ENCODE peak calls at places on chromosomes 1 and 21, in six cellular contexts. U is thoracic aorta, T is choroid plexus epithelial cell, D is psoas muscle, E is brain microvascular endothelial cell, W is iPS DF 6.9. A is an unnamed sample.

GRCh38 chr21:17371470-17371869 is 141.4 kb upstream of the CXADR start:
- DNase-seq in E (peak), W (no peak), T (peak), D (no peak), U (no peak), A (no peak)

GRCh38 chr1:152479792-152480595 is 30.6 kb upstream of the LCE5A start:
- DNase-seq in E (no peak), W (peak), T (peak), U (no peak), D (no peak), A (no peak)

GRCh38 chr1:200610846-200611245 is 9.7 kb downstream of the KIF14 start:
- DNase-seq in W (no peak), U (no peak), D (no peak), T (peak), E (no peak), A (no peak)

GRCh38 chr1:71753746-71754145 is 528.6 kb downstream of the NEGR1 start:
- DNase-seq in E (no peak), T (no peak), W (no peak), U (no peak), D (no peak), A (no peak)

GRCh38 chr1:9294910-9295636 is 2.4 kb downstream of the SPSB1 start:
- DNase-seq in T (peak), D (peak), W (no peak), U (no peak), E (peak), A (no peak)

GRCh38 chr1:52907068-52907811 is 14.3 kb downstream of the ECHDC2 start:
- DNase-seq in D (no peak), U (no peak), T (no peak), W (no peak), E (no peak), A (no peak)

GRCh38 chr1:198681247-198681646 is 42.4 kb downstream of the PTPRC start:
- DNase-seq in W (no peak), T (peak), U (no peak), D (no peak), E (peak), A (no peak)

GRCh38 chr1:89907669-89908293 is 86.9 kb downstream of the LRRC8D start:
- DNase-seq in E (peak), D (no peak), T (peak), U (no peak), W (no peak), A (no peak)

GRCh38 chr1:202058001-202058908 is 47.9 kb downstream of the ELF3 start:
- DNase-seq in T (peak), D (no peak), E (peak), U (no peak), W (no peak), A (no peak)

GRCh38 chr1:164668451-164668850 is 109.5 kb downstream of the PBX1 start:
- DNase-seq in T (no peak), W (no peak), U (no peak), E (no peak), D (no peak), A (no peak)

GRCh38 chr1:43853161-43853921 is 80.3 kb upstream of the ARTN start:
- DNase-seq in W (no peak), D (peak), U (no peak), T (peak), E (no peak), A (peak)

GRCh38 chr1:28248273-28249012 is 10.9 kb upstream of the SESN2 start:
- DNase-seq in D (peak), E (peak), T (peak), W (no peak), U (peak), A (no peak)

GRCh38 chr1:106278706-106279105 is 777.8 kb upstream of the PRMT6 start:
- DNase-seq in D (no peak), W (no peak), T (peak), U (no peak), E (peak), A (no peak)

GRCh38 chr1:77831976-77832695 is 52.7 kb downstream of the MIGA1 start:
- DNase-seq in T (peak), U (no peak), W (no peak), E (peak), D (no peak), A (peak)

GRCh38 chr1:6959491-6959890 is 174.2 kb downstream of the CAMTA1 start:
- DNase-seq in T (no peak), E (no peak), D (no peak), W (no peak), U (no peak), A (no peak)

GRCh38 chr1:27601321-27601770 is 2.6 kb downstream of the AHDC1 start:
- DNase-seq in D (no peak), T (no peak), E (no peak), W (no peak), U (no peak), A (no peak)

GRCh38 chr21:17529648-17530047 is 16.8 kb downstream of the CXADR start:
- DNase-seq in W (no peak), T (no peak), U (no peak), D (no peak), E (no peak), A (no peak)

GRCh38 chr1:236020359-236021000 is 44.4 kb downstream of the NID1 start:
- DNase-seq in U (no peak), D (no peak), W (no peak), T (peak), E (no peak), A (no peak)

GRCh38 chr1:230820568-230820967 is 47.8 kb downstream of the C1orf198 start:
- DNase-seq in W (no peak), D (no peak), E (no peak), U (no peak), T (no peak), A (no peak)

GRCh38 chr1:165900576-165901380 is 73.4 kb downstream of the UCK2 start:
- DNase-seq in T (peak), U (no peak), E (peak), W (no peak), D (no peak), A (no peak)

GRCh38 chr1:229058111-229058551 is 212.8 kb upstream of the RAB4A start:
- DNase-seq in T (no peak), E (no peak), D (no peak), W (no peak), U (no peak), A (no peak)

GRCh38 chr1:19349999-19350398 is 37.9 kb downstream of the SLC66A1 start:
- DNase-seq in W (no peak), E (no peak), U (no peak), T (no peak), D (no peak), A (no peak)

GRCh38 chr21:35375115-35375514 is 326.0 kb upstream of the RUNX1 start:
- DNase-seq in D (no peak), U (no peak), E (peak), T (peak), W (no peak), A (peak)

GRCh38 chr1:181423301-181423918 is 59.9 kb upstream of the CACNA1E start:
- DNase-seq in W (no peak), T (peak), E (peak), U (no peak), D (no peak), A (no peak)

GRCh38 chr21:45886610-45887026 is 95.0 kb upstream of the COL6A1 start:
- DNase-seq in U (no peak), W (no peak), D (peak), E (no peak), T (no peak), A (no peak)

GRCh38 chr1:15744122-15744679 is 1.9 kb downstream of the TMEM82 start:
- DNase-seq in W (no peak), E (no peak), T (no peak), U (no peak), D (no peak), A (no peak)

GRCh38 chr1:58968360-58968952 is 184.6 kb upstream of the JUN start:
- DNase-seq in U (peak), E (no peak), W (no peak), D (peak), T (peak), A (no peak)

GRCh38 chr1:203607169-203607873 is 19.3 kb upstream of the ATP2B4 start:
- DNase-seq in D (no peak), E (peak), T (peak), W (no peak), U (no peak), A (peak)

GRCh38 chr1:168509875-168510594 is 33.8 kb downstream of the XCL2 start:
- DNase-seq in W (no peak), D (no peak), T (no peak), U (no peak), E (no peak), A (no peak)

GRCh38 chr1:21955474-21956281 is 18.6 kb upstream of the HSPG2 start:
- DNase-seq in W (no peak), U (no peak), T (no peak), E (no peak), D (peak), A (no peak)

GRCh38 chr1:156815307-156815826 is 1.3 kb downstream of the SH2D2A start:
- DNase-seq in E (peak), D (peak), T (peak), W (no peak), U (peak), A (no peak)

GRCh38 chr1:25608488-25609178 is 8.0 kb upstream of the MAN1C1 start:
- DNase-seq in T (peak), D (peak), E (peak), W (no peak), U (peak), A (no peak)

GRCh38 chr1:235843458-235843857 is 23.2 kb downstream of the LYST start:
- DNase-seq in T (peak), E (peak), D (no peak), U (no peak), W (no peak), A (no peak)

GRCh38 chr1:78370356-78370755 is 120.4 kb upstream of the PTGFR start:
- DNase-seq in T (peak), E (peak), W (no peak), U (no peak), D (no peak), A (no peak)

GRCh38 chr1:228416217-228416971 is at the start of gene TRIM17:
- DNase-seq in W (peak), T (peak), D (no peak), E (no peak), U (no peak), A (no peak)

GRCh38 chr1:47924649-47925048 is 72.5 kb downstream of the TRABD2B start:
- DNase-seq in E (no peak), W (no peak), T (no peak), U (no peak), D (no peak), A (no peak)

DNA sequence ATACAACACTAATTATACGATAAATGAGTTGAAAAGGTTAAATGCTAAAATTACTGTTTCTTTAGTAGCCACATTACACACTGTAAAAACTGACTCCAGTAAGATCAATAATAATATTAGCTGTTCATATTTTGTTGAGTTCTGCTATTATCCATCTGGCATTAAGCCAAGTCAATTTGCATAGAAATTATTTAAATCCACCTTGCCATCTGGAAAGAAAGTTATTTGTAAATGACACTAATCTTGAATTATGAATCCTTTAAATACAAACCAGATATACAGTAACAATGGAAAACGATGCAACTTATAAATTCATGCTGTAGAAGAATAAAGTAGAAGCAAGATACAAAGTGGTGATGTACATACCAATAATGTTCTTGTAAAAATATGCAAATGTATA is 81.4 kb upstream of the BCL10 start:
- DNase-seq in W (no peak), U (no peak), E (no peak), T (no peak), D (no peak), A (no peak)
- H3K4me3 ChIP-seq in W (no peak), U (no peak), E (no peak), T (no peak), D (no peak), A (no peak)

DNA sequence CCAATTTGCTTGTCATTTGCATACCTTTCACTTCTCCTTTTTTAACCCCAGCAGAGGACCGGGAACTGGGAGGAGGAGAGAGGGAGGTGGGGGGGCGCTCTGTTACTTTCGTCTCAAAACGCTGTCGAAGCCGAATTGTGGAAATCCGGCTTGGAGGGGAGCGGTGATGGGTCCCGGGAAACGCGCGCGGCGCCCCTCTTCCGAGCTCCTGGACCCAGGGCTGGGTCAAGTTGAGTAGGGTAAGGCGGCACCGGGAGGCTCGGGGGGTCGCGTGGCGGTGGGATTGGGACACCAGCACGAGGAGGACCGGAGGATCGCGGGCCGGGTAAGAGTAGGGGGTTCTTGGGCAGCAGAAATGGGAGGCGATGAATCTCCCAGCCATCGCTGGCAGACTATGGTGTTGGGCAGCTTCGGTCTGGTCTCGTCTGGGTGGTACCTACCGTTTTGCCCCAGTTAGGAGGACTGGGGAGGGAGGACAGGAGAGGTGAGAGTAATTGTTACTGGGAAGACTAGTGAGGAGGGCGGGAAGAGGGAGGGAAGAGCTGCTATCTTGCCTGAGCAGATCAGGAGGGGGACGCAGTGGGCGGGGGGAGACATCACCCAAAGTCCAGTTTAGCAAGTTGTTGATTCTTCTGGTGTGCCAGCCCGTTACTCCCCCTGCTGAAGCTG is 1.4 kb downstream of the PROX1 start:
- DNase-seq in T (no peak), D (peak), E (no peak), U (no peak), W (no peak), A (no peak)
- H3K4me3 ChIP-seq in T (peak), D (peak), E (peak), U (peak), W (peak), A (peak)

GRCh38 chr1:1358433-1359201 is at the start of gene MXRA8:
- DNase-seq in U (peak), W (no peak), E (peak), D (peak), T (peak), A (peak)
- H3K4me3 ChIP-seq in U (peak), W (peak), E (peak), D (peak), T (peak), A (peak)

GRCh38 chr1:205664399-205665108 is 15.8 kb downstream of the SLC45A3 start:
- DNase-seq in U (no peak), W (no peak), D (no peak), T (no peak), E (no peak), A (no peak)
- H3K4me3 ChIP-seq in U (no peak), W (no peak), D (no peak), T (no peak), E (no peak), A (no peak)

DNA sequence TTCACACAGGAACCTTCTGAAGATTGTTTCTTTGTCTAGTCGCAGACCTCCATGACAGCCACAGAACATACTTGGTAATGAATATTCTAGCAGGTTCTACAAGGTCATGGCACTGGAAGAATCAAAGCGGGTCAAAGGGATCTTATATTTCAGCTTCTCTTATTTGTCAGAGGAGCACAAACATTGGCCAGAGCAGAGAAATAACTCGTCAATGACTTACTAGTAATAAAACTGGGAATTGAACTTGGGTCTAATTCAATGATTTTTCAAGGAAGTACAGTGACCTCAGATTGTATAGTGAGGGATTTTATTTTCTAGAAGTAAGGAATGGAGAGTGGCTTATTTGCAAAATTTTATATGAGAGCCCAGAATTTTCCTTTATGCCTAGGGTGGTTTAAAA is 290.8 kb upstream of the PLXNA2 start:
- DNase-seq in U (no peak), E (no peak), T (no peak), D (no peak), W (no peak), A (no peak)
- H3K4me3 ChIP-seq in U (no peak), E (no peak), T (no peak), D (no peak), W (no peak), A (no peak)

GRCh38 chr1:161098161-161099068 is at the start of gene KLHDC9:
- DNase-seq in T (peak), W (peak), D (peak), U (no peak), E (peak), A (no peak)
- H3K4me3 ChIP-seq in T (peak), W (peak), D (peak), U (peak), E (peak), A (peak)

DNA sequence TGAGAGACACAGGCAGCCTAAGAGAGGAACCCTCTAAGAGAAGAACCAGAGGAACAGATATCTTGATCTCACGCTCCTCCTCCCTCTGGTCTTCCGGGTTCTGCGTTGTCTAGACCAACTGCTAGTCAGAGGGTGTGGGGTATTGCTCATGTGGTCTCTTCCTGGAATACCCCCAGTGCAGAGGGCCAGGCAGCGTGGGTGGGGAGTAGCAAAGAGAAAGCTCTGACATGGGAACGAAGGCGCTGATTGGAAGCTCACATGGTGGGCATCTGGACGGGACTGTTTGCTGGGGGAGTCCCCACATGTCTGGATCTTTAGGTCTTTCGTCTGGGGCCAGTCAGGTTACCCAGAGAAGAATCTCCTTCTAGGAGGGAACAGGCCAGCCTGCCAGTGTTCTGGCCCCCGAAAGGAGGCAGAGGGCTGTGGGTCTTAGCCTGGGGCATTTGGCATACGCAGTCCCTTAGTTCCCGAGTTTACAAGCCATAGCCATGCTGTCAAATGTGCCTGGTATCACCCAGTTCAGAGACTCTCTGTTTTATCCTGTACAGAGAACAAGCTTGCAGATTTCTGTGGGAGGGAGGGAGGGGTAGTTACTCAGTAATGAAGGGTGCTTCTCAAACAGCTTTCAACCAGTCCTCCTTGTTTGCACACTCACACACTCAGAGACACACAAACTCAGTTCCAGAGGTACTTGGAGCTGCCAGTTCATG is 18.3 kb upstream of the IL6R start:
- DNase-seq in T (no peak), W (no peak), U (no peak), E (no peak), D (no peak), A (no peak)
- H3K4me3 ChIP-seq in T (no peak), W (no peak), U (no peak), E (no peak), D (no peak), A (no peak)

GRCh38 chr1:109466100-109466439 is 276 bp upstream of the SYPL2 start:
- DNase-seq in T (no peak), W (no peak), D (no peak), U (no peak), E (no peak), A (no peak)
- H3K4me3 ChIP-seq in T (peak), W (peak), D (peak), U (peak), E (peak), A (peak)